ENCODE peak calls at places on chromosomes 2 and 18, in ten cellular contexts. K is HCT116, G is Panc1, D is SK-N-SH, V is GM12878, M is suprapubic skin, O is stomach, J is GM12892, Y is transverse colon, S is HL-60. C is an unnamed sample.

GRCh38 chr2:46058140-46058539 is 239.1 kb upstream of the EPAS1 start:
- DNase-seq in K (no peak), G (no peak), D (no peak), V (no peak), M (no peak), O (peak; percentile 87), J (no peak), Y (no peak), S (no peak), C (no peak)

GRCh38 chr2:42764096-42764495 is at the start of gene OXER1:
- DNase-seq in K (no peak), G (no peak), D (peak; percentile 36), V (no peak), M (peak; percentile 74), O (no peak), J (no peak), Y (no peak), S (peak; percentile 79), C (no peak)

GRCh38 chr2:234754126-234754525 is 197.7 kb upstream of the SH3BP4 start:
- DNase-seq in K (no peak), G (no peak), D (no peak), V (no peak), M (no peak), O (no peak), J (no peak), Y (no peak), S (no peak), C (no peak)

GRCh38 chr2:237791977-237792727 is 6.4 kb upstream of the RBM44 start:
- DNase-seq in K (no peak), G (no peak), D (no peak), V (no peak), M (no peak), O (no peak), J (no peak), Y (no peak), S (no peak), C (no peak)

GRCh38 chr2:41543726-41544125 is 504.1 kb upstream of the PKDCC start:
- DNase-seq in K (no peak), G (no peak), D (no peak), V (no peak), M (no peak), O (no peak), J (no peak), Y (no peak), S (no peak), C (no peak)

GRCh38 chr2:25246558-25247290 is 78.3 kb upstream of the POMC start:
- DNase-seq in K (no peak), G (no peak), D (no peak), V (no peak), M (no peak), O (no peak), J (no peak), Y (no peak), S (no peak), C (no peak)

GRCh38 chr18:7158201-7158600 is 40.6 kb upstream of the LAMA1 start:
- DNase-seq in K (no peak), G (no peak), D (no peak), V (no peak), M (no peak), O (no peak), J (no peak), Y (no peak), S (no peak), C (no peak)

GRCh38 chr2:73075477-73076373 is 4.2 kb upstream of the SFXN5 start:
- DNase-seq in K (no peak), G (no peak), D (no peak), V (no peak), M (no peak), O (no peak), J (no peak), Y (no peak), S (no peak), C (no peak)

GRCh38 chr2:213219816-213220215 is 64.4 kb upstream of the SPAG16 start:
- DNase-seq in K (no peak), G (no peak), D (no peak), V (no peak), M (no peak), O (no peak), J (no peak), Y (no peak), S (no peak), C (no peak)

GRCh38 chr2:240798327-240798905 is 21.6 kb downstream of the KIF1A start:
- DNase-seq in K (no peak), G (no peak), D (no peak), V (no peak), M (no peak), O (no peak), J (no peak), Y (no peak), S (no peak), C (no peak)

GRCh38 chr2:64404743-64405142 is 49.2 kb upstream of the LGALSL start:
- DNase-seq in K (no peak), G (no peak), D (no peak), V (no peak), M (peak; percentile 85), O (peak; percentile 46), J (no peak), Y (peak; percentile 90), S (no peak), C (no peak)

GRCh38 chr18:13893418-13893760 is 21.9 kb downstream of the MC2R start:
- DNase-seq in K (no peak), G (no peak), D (no peak), V (peak; percentile 63), M (no peak), O (no peak), J (peak; percentile 46), Y (no peak), S (peak; percentile 1), C (no peak)

GRCh38 chr2:20661028-20661980 is 5.6 kb upstream of the GDF7 start:
- DNase-seq in K (peak; percentile 69), G (peak; percentile 74), D (peak; percentile 88), V (peak; percentile 46), M (no peak), O (peak; percentile 72), J (no peak), Y (peak; percentile 73), S (peak; percentile 38), C (peak; percentile 24)

GRCh38 chr2:71503827-71504226 is 50.5 kb downstream of the DYSF start:
- DNase-seq in K (no peak), G (no peak), D (no peak), V (no peak), M (no peak), O (no peak), J (no peak), Y (no peak), S (no peak), C (no peak)

DNA sequence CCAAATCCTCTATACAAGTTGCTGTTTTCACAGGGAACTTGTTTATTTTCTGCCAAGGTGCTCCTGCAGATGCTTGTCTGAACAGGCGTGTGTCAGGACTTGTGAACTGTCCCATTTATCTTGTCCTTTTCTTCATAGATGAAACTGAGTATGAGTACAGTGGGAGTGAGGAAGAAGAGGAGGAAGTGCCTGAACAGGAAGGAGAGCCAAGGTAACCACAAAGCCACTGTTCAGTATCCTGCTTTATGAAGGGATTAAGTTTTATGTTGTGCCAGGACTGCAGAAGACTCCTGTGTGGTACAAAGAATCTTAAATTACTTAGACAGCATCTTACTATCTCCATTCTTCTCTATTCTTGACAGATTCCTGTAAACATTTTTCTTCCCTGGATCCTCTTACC is 145.0 kb downstream of the MAP4K4 start:
- DNase-seq in K (no peak), G (no peak), D (no peak), V (no peak), M (no peak), O (no peak), J (no peak), Y (no peak), S (no peak), C (no peak)
- TF ChIP-seq POLR2AphosphoS5 in K (no peak), G (no peak), D (no peak), V (no peak), M (no peak), O (no peak), J (no peak), Y (no peak), S (no peak), C (no peak)

GRCh38 chr2:28751102-28751955 is at the start of gene PPP1CB:
- DNase-seq in K (peak; percentile 88), G (peak; percentile 85), D (peak; percentile 99), V (peak; percentile 87), M (peak; percentile 97), O (peak; percentile 97), J (peak; percentile 81), Y (peak; percentile 97), S (peak; percentile 95), C (peak; percentile 67)
- TF ChIP-seq POLR2AphosphoS5 in K (peak; percentile 88), G (peak; percentile 77), D (peak; percentile 94), V (peak; percentile 91), M (peak; percentile 94), O (peak; percentile 96), J (peak; percentile 96), Y (peak; percentile 98), S (peak; percentile 93), C (peak; percentile 90)

DNA sequence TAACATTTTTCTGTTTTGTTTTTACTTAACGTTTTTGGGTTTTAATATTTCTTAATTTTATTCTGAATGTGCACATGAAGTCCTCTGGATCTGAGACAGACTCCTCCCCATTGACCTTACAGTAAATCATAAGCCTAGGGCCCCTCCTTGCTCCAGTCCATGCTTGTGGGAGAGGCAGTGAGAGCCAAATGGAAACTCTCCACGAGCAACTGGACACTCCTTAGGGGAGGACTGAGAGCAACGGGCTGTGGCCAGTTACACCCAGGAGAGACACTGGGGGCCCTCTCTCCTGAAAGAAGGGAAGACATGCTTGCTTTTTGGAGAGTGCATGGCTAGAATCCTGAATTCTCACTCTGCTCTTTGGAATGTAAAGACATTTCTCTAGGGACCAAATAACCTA is 48.9 kb upstream of the BIN1 start:
- DNase-seq in K (no peak), G (no peak), D (no peak), V (no peak), M (no peak), O (no peak), J (no peak), Y (no peak), S (no peak), C (no peak)
- TF ChIP-seq POLR2AphosphoS5 in K (no peak), G (no peak), D (no peak), V (no peak), M (no peak), O (no peak), J (no peak), Y (no peak), S (no peak), C (no peak)

GRCh38 chr2:11343344-11343625 is 1.2 kb downstream of the ROCK2 start:
- DNase-seq in K (peak; percentile 18), G (no peak), D (no peak), V (no peak), M (no peak), O (no peak), J (no peak), Y (no peak), S (no peak), C (no peak)

GRCh38 chr2:11344956-11345671 is 678 bp upstream of the ROCK2 start:
- DNase-seq in K (peak; percentile 76), G (no peak), D (no peak), V (no peak), M (no peak), O (peak; percentile 51), J (no peak), Y (peak; percentile 79), S (no peak), C (no peak)

GRCh38 chr2:11346129-11346528 is 1.7 kb upstream of the ROCK2 start:
- DNase-seq in K (no peak), G (no peak), D (no peak), V (no peak), M (no peak), O (no peak), J (no peak), Y (no peak), S (no peak), C (no peak)

GRCh38 chr2:11343626-11344341 is 652 bp downstream of the ROCK2 start:
- DNase-seq in K (no peak), G (no peak), D (peak; percentile 81), V (no peak), M (no peak), O (peak; percentile 32), J (peak; percentile 29), Y (peak; percentile 67), S (no peak), C (no peak)

GRCh38 chr2:11344342-11344955 is at the start of gene ROCK2:
- DNase-seq in K (peak; percentile 53), G (no peak), D (peak; percentile 98), V (no peak), M (peak; percentile 89), O (peak; percentile 86), J (peak; percentile 70), Y (peak; percentile 90), S (peak; percentile 43), C (no peak)
- TF ChIP-seq POLR2AphosphoS5 in K (peak; percentile 87), G (peak; percentile 66), D (peak; percentile 72), V (no peak), M (peak; percentile 74), O (peak; percentile 82), J (no peak), Y (peak; percentile 89), S (peak; percentile 48), C (peak; percentile 58)